ENCODE peak calls at places on chromosomes 3 and 15, in six cellular contexts. R is Peyer's patch, A is astrocyte, U is tibial nerve, L is HCT116, S is AG09309. Y is an unnamed sample.

GRCh38 chr3:152302521-152303021 is 33.8 kb downstream of the MBNL1 start:
- DNase-seq in S (peak; percentile 93), L (no peak), R (peak; percentile 71), U (no peak), A (peak; percentile 91), Y (no peak)

GRCh38 chr15:46502668-46503067 is 867.8 kb downstream of the SQOR start:
- DNase-seq in U (no peak), R (no peak), A (no peak), S (no peak), L (no peak), Y (peak; percentile 9)

GRCh38 chr3:139466369-139466768 is 9.9 kb downstream of the RBP2 start:
- DNase-seq in S (no peak), L (no peak), A (no peak), R (no peak), U (no peak), Y (no peak)

GRCh38 chr3:176523114-176523513 is 674.2 kb downstream of the TBL1XR1 start:
- DNase-seq in L (no peak), S (no peak), A (no peak), R (no peak), U (no peak), Y (no peak)

GRCh38 chr15:47737424-47737823 is 20.1 kb downstream of the SEMA6D start:
- DNase-seq in L (no peak), R (no peak), A (no peak), U (no peak), S (no peak), Y (no peak)

GRCh38 chr15:98920091-98920880 is 87.3 kb downstream of the PGPEP1L start:
- DNase-seq in L (no peak), U (no peak), S (no peak), R (no peak), A (no peak), Y (no peak)

GRCh38 chr3:24493951-24494615 is 567 bp downstream of the THRB start:
- DNase-seq in A (no peak), R (peak; percentile 78), S (no peak), L (no peak), U (peak; percentile 70), Y (no peak)

GRCh38 chr15:100887211-100887913 is 7.7 kb downstream of the ALDH1A3 start:
- DNase-seq in S (no peak), L (no peak), R (no peak), U (no peak), A (no peak), Y (no peak)

GRCh38 chr3:9732080-9732752 is 681 bp downstream of the BRPF1 start:
- DNase-seq in U (no peak), R (peak; percentile 70), S (no peak), L (no peak), A (no peak), Y (no peak)

GRCh38 chr3:127325630-127325961 is 37.8 kb upstream of the PRR20G start:
- DNase-seq in U (peak; percentile 36), A (peak; percentile 31), L (no peak), R (no peak), S (no peak), Y (no peak)

GRCh38 chr3:155963557-155963956 is 93.1 kb downstream of the GMPS start:
- DNase-seq in S (no peak), R (no peak), U (no peak), L (no peak), A (peak; percentile 61), Y (no peak)

GRCh38 chr3:167110906-167111305 is 269.2 kb downstream of the ZBBX start:
- DNase-seq in R (no peak), S (no peak), L (no peak), U (no peak), A (peak; percentile 75), Y (peak; percentile 19)

GRCh38 chr3:40780341-40780800 is 255.6 kb downstream of the ZNF621 start:
- DNase-seq in A (no peak), L (no peak), R (peak; percentile 59), U (peak; percentile 66), S (no peak), Y (no peak)

GRCh38 chr15:41474436-41474835 is 19.2 kb upstream of the ITPKA start:
- DNase-seq in U (no peak), L (no peak), A (no peak), R (no peak), S (no peak), Y (no peak)

GRCh38 chr3:99504258-99504657 is 134.1 kb upstream of the COL8A1 start:
- DNase-seq in L (no peak), R (no peak), U (peak; percentile 26), A (peak; percentile 64), S (no peak), Y (no peak)

GRCh38 chr3:61251174-61251972 is at the start of gene FHIT:
- DNase-seq in S (peak; percentile 59), A (peak; percentile 85), R (peak; percentile 97), L (peak; percentile 90), U (peak; percentile 92), Y (peak; percentile 59)

GRCh38 chr3:15229262-15229661 is 23.2 kb downstream of the CAPN7 start:
- DNase-seq in R (no peak), S (no peak), U (no peak), L (no peak), A (no peak), Y (no peak)

GRCh38 chr3:14467723-14468620 is 65.6 kb downstream of the SLC6A6 start:
- DNase-seq in S (no peak), U (peak; percentile 41), A (no peak), L (no peak), R (peak; percentile 61), Y (no peak)

GRCh38 chr3:188937389-188937788 is 234.4 kb upstream of the TPRG1 start:
- DNase-seq in S (no peak), L (no peak), U (no peak), A (peak; percentile 27), R (no peak), Y (peak; percentile 65)

GRCh38 chr15:51842265-51842664 is 12.8 kb downstream of the TMOD3 start:
- DNase-seq in L (no peak), U (no peak), A (no peak), R (no peak), S (no peak), Y (no peak)

GRCh38 chr3:152151216-152151874 is 117.4 kb upstream of the MBNL1 start:
- DNase-seq in S (no peak), R (no peak), A (no peak), L (no peak), U (no peak), Y (no peak)

GRCh38 chr3:67790043-67790442 is 135.6 kb upstream of the SUCLG2 start:
- DNase-seq in S (peak; percentile 10), R (peak; percentile 73), U (peak; percentile 33), L (peak; percentile 23), A (peak; percentile 7), Y (peak; percentile 4)

DNA sequence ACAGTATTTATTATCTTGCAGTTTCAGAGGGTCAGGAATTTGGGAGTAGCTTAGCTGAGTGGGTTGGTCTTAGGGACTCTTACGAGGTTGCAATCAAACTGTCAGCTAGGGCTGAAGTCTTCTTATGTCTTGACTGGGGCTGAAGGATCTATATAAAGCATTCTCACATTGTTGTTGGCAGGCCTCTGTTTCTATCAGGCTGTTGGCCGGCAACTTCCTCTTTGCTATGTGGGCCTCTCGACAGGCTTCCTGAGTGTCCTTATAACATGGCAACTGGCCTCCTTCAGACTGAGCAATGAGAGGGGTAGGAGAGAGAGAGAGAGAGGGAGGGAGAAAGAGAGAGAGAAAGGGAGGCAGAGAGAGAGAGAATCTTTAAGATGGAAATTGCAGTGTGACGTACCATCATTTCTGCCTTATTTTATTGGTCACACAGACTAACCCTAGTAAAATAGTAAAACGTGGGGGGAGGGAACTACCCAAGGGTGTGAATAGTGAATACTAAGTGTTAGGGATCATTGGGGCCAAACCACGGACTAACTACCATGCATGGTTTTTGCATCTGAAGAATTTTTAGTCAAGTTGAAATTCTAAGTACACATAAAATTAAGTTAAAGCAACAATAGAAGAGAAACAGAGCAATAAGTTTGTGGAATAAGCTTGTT is 16.1 kb downstream of the FGF7 start:
- DNase-seq in A (no peak), U (no peak), R (no peak), L (no peak), S (no peak), Y (no peak)
- H3K4me3 ChIP-seq in A (no peak overlapping the region), U (no peak overlapping the region), R (no peak overlapping the region), L (no peak overlapping the region), S (no peak overlapping the region), Y (no peak overlapping the region)

DNA sequence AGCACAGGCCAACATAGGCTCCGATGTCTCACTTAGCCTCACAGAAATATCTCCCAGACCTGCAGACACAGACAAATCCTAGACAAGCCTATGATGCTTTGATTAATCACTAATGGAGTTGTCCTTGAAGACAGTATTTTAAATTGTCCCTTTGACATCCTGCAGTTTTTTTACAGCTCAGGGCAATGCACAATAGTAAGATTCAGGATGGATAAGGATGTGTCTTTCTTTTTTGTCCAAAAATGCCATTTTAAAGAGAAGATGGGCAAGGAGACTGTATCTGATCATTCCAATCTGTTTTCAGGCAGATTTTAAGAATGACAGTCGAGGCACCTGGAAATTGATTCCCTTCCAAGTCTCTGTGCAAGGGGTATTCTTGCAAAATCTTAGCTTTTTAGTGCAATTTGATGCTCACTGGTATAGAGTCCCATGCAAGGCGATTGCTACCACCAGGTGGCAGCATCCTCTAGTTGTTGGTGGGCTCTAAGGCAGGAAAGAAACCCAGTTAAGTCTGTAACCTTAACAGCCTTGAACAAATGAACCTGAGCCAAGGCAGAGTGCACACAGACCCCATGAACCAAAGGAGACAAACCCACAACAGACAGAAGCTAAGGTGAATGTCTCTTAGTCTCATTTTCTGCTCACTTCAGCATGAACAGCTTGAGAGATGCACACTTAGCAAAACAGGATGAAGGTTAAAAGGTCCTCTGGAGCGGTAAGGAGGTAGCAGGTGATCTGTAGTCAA is 51.2 kb upstream of the MINAR1 start:
- DNase-seq in L (peak; percentile 40), U (peak; percentile 96), S (peak; percentile 34), R (peak; percentile 91), A (peak; percentile 26), Y (peak; percentile 18)
- H3K4me3 ChIP-seq in L (no peak overlapping the region), U (no peak overlapping the region), S (no peak overlapping the region), R (no peak overlapping the region), A (no peak overlapping the region), Y (no peak overlapping the region)

GRCh38 chr15:67523337-67523736 is 2.4 kb downstream of the C15orf61 start:
- DNase-seq in U (no peak), L (no peak), S (no peak), R (no peak), A (no peak), Y (no peak)
- H3K4me3 ChIP-seq in U (no peak overlapping the region), L (no peak overlapping the region), S (peak overlapping the region; percentile 68), R (no peak overlapping the region), A (no peak overlapping the region), Y (no peak overlapping the region)

GRCh38 chr15:34099914-34100313 is 1.7 kb downstream of the EMC7 start:
- DNase-seq in A (no peak), U (no peak), S (no peak), L (no peak), R (no peak), Y (no peak)
- H3K4me3 ChIP-seq in A (no peak overlapping the region), U (no peak overlapping the region), S (no peak overlapping the region), L (no peak overlapping the region), R (no peak overlapping the region), Y (no peak overlapping the region)

DNA sequence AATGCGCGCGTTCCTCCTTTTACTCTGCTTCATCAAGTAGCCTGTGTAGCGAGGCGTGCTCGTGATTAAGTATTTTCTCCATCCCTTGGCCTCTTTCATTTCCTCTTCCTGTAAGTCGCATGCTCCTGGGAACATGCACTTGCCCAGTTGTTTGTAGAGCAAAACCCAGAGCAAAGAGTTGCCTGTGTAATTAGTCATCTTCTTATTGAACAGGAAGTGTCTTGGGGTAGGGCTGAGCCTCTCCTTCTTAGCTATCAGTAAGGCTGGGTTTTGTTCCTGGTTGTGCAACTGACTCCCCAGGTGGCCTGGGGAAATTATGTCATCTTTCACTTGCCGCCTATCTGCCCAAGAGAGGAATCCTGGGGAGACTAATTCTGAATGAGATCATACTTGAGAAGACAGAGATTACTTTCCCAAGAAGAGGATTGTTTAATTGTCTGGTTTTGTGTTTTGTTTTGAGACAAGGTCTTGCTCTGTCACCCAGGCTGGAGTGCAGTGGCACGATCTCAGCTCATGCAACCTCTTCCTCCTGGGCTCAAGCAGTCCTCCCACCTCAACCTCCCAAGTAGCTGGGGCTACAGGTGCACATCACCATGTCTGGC is 14.9 kb downstream of the LIPH start:
- DNase-seq in A (peak; percentile 92), S (peak; percentile 61), U (peak; percentile 60), R (peak; percentile 83), L (peak; percentile 92), Y (peak; percentile 99)
- H3K4me3 ChIP-seq in A (no peak overlapping the region), S (no peak overlapping the region), U (no peak overlapping the region), R (no peak overlapping the region), L (peak overlapping the region; percentile 36), Y (no peak overlapping the region)